ENCODE peak calls at places on chromosomes 4 and X, in five cellular contexts. I is NCI-H1092; F is effector memory CD8-positive, alpha-beta T cell; J is H4; H is CMK. O is an unnamed sample.

GRCh38 chrX:23694606-23695005 is 27.3 kb downstream of the PRDX4 start:
- DNase-seq in I (peak), F (peak), J (peak), H (no peak), O (peak)

GRCh38 chr4:165464813-165465381 is 86.1 kb downstream of the CPE start:
- DNase-seq in I (no peak), F (no peak), J (peak), H (no peak), O (peak)

GRCh38 chrX:65932173-65933084 is 107.5 kb downstream of the VSIG4 start:
- DNase-seq in I (no peak), F (no peak), J (peak), H (no peak), O (peak)

GRCh38 chr4:124386648-124387047 is 325.9 kb downstream of the ANKRD50 start:
- DNase-seq in I (no peak), F (no peak), J (no peak), H (no peak), O (no peak)

GRCh38 chr4:121034010-121034409 is 38.3 kb downstream of the NDNF start:
- DNase-seq in I (no peak), F (no peak), J (peak), H (no peak), O (peak)

GRCh38 chr4:182113774-182114173 is 129.4 kb upstream of the TENM3 start:
- DNase-seq in I (no peak), F (no peak), J (no peak), H (no peak), O (no peak)

GRCh38 chrX:23478561-23478960 is 143.9 kb downstream of the PTCHD1 start:
- DNase-seq in I (no peak), F (no peak), J (no peak), H (no peak), O (no peak)

GRCh38 chrX:154428176-154429171 is at the start of gene ATP6AP1:
- DNase-seq in I (peak), F (peak), J (peak), H (no peak), O (peak)

GRCh38 chr4:31366041-31366440 is 645.9 kb downstream of the PCDH7 start:
- DNase-seq in I (no peak), F (no peak), J (no peak), H (no peak), O (no peak)

GRCh38 chrX:139077303-139078131 is 366.0 kb upstream of the FGF13 start:
- DNase-seq in I (no peak), F (no peak), J (peak), H (no peak), O (peak)

GRCh38 chrX:146278381-146278780 is 460.8 kb downstream of the SLITRK2 start:
- DNase-seq in I (peak), F (no peak), J (peak), H (peak), O (no peak)